ENCODE peak calls at places on chromosomes 4 and X, in ten cellular contexts. S is effector memory CD8-positive, alpha-beta T cell; K is activated CD4-positive, alpha-beta T cell treated with anti-CD3 and anti-CD28 coated beads, Interleukin-2, amount 50 U/mL, for 1 hour; M is foreskin fibroblast; X is ACHN; R is epithelial cell of esophagus; I is lower lobe of right lung; B is WTC11; O is tibial nerve; D is HFFc6. V is an unnamed sample.

GRCh38 chrX:55033429-55033828 is 2.7 kb upstream of the ALAS2 start:
- DNase-seq in S (no peak), K (no peak), M (no peak), X (peak), R (no peak), I (no peak), B (no peak), O (no peak), D (no peak), V (no peak)

GRCh38 chr4:124199755-124200154 is 512.8 kb downstream of the ANKRD50 start:
- DNase-seq in S (no peak), K (no peak), M (peak), X (no peak), R (peak), I (no peak), B (no peak), O (no peak), D (peak), V (no peak)

GRCh38 chrX:115563633-115564182 is 2.7 kb downstream of the PLS3 start:
- DNase-seq in S (no peak), K (no peak), M (no peak), X (no peak), R (no peak), I (no peak), B (no peak), O (no peak), D (no peak), V (no peak)

GRCh38 chr4:157911662-157912061 is 261.2 kb downstream of the GASK1B start:
- DNase-seq in S (no peak), K (no peak), M (no peak), X (no peak), R (no peak), I (no peak), B (no peak), O (no peak), D (no peak), V (no peak)

GRCh38 chr4:102451266-102451665 is 49.9 kb upstream of the NFKB1 start:
- DNase-seq in S (no peak), K (no peak), M (no peak), X (no peak), R (no peak), I (no peak), B (no peak), O (no peak), D (no peak), V (no peak)

GRCh38 chrX:133985164-133986007 is at the start of gene GPC3:
- DNase-seq in S (no peak), K (peak), M (no peak), X (peak), R (peak), I (peak), B (peak), O (no peak), D (no peak), V (peak)

GRCh38 chrX:24979081-24979480 is 36.7 kb downstream of the ARX start:
- DNase-seq in S (no peak), K (no peak), M (no peak), X (peak), R (no peak), I (no peak), B (no peak), O (no peak), D (no peak), V (no peak)

GRCh38 chr4:95415346-95415771 is 133.4 kb downstream of the UNC5C start:
- DNase-seq in S (no peak), K (no peak), M (no peak), X (no peak), R (peak), I (no peak), B (no peak), O (no peak), D (no peak), V (no peak)

GRCh38 chrX:109845996-109846395 is 112.9 kb upstream of the ACSL4 start:
- DNase-seq in S (no peak), K (no peak), M (no peak), X (no peak), R (no peak), I (no peak), B (no peak), O (no peak), D (no peak), V (no peak)